ENCODE peak calls at places on chromosomes 1 and 21, in seven cellular contexts. M, X, U, C, D, W and F are unnamed samples.

GRCh38 chr1:219784660-219785391 is 143.5 kb downstream of the SLC30A10 start:
- DNase-seq in D (peak; percentile 17), W (no peak), M (no peak), U (no peak), C (no peak), X (no peak), F (no peak)

GRCh38 chr1:156709031-156709430 is 3.6 kb upstream of the CRABP2 start:
- DNase-seq in W (no peak), D (no peak), U (no peak), M (no peak), X (no peak), C (no peak), F (no peak)

GRCh38 chr1:208924958-208925357 is 658.6 kb upstream of the CAMK1G start:
- DNase-seq in D (no peak), U (no peak), C (no peak), W (no peak), M (no peak), X (no peak), F (no peak)

GRCh38 chr1:162914601-162915000 is 53.6 kb upstream of the CCDC190 start:
- DNase-seq in X (no peak), M (no peak), D (no peak), C (no peak), W (no peak), U (no peak), F (no peak)

GRCh38 chr1:228228601-228229074 is 20.8 kb downstream of the OBSCN start:
- DNase-seq in X (peak; percentile 9), M (peak; percentile 78), U (no peak), W (peak; percentile 22), D (no peak), C (no peak), F (peak; percentile 91)

GRCh38 chr1:67683306-67683705 is 1.7 kb upstream of the GADD45A start:
- DNase-seq in U (no peak), W (peak; percentile 56), C (no peak), D (no peak), M (peak; percentile 40), X (no peak), F (no peak)

GRCh38 chr1:45097079-45097478 is 85.0 kb downstream of the UROD start:
- DNase-seq in C (no peak), D (no peak), M (no peak), U (no peak), X (no peak), W (no peak), F (no peak)

GRCh38 chr1:112904071-112904830 is 51.7 kb downstream of the SLC16A1 start:
- DNase-seq in C (no peak), X (no peak), D (no peak), M (peak; percentile 53), W (no peak), U (no peak), F (peak; percentile 83)

GRCh38 chr1:109912214-109912861 is 1.7 kb downstream of the CSF1 start:
- DNase-seq in D (no peak), M (no peak), U (no peak), X (no peak), W (no peak), C (no peak), F (no peak)

GRCh38 chr1:212167098-212167497 is 118.1 kb upstream of the PPP2R5A start:
- DNase-seq in X (no peak), M (no peak), C (no peak), D (no peak), U (no peak), W (peak; percentile 90), F (no peak)

GRCh38 chr1:154812911-154813816 is 56.9 kb downstream of the KCNN3 start:
- DNase-seq in M (peak; percentile 94), D (peak; percentile 71), C (no peak), U (no peak), W (no peak), X (no peak), F (peak; percentile 41)

GRCh38 chr1:194544012-194544411 is 1357.6 kb upstream of the B3GALT2 start:
- DNase-seq in X (no peak), M (no peak), C (no peak), W (no peak), U (no peak), D (no peak), F (no peak)

GRCh38 chr21:46152939-46153258 is 2.5 kb downstream of the FTCD start:
- DNase-seq in U (no peak), M (no peak), W (no peak), X (no peak), D (no peak), C (peak; percentile 49), F (no peak)

GRCh38 chr1:53062731-53063591 is 948 bp downstream of the PODN start:
- DNase-seq in C (peak; percentile 39), W (no peak), D (peak; percentile 33), M (no peak), X (no peak), U (no peak), F (no peak)

GRCh38 chr1:56566994-56567393 is 12.4 kb downstream of the PLPP3 start:
- DNase-seq in X (no peak), C (no peak), U (no peak), W (no peak), D (no peak), M (no peak), F (no peak)

GRCh38 chr21:21001591-21002100 is 3.4 kb downstream of the NCAM2 start:
- DNase-seq in D (no peak), M (no peak), X (no peak), U (no peak), W (no peak), C (no peak), F (no peak)

GRCh38 chr1:53992085-53992874 is 25.7 kb downstream of the LDLRAD1 start:
- DNase-seq in X (no peak), W (no peak), D (no peak), M (no peak), C (no peak), U (no peak), F (no peak)

GRCh38 chr1:213570487-213570886 is 417.3 kb upstream of the PROX1 start:
- DNase-seq in M (no peak), D (no peak), C (no peak), U (no peak), X (no peak), W (no peak), F (no peak)

GRCh38 chr1:204756349-204756748 is 70.8 kb upstream of the LRRN2 start:
- DNase-seq in M (no peak), U (no peak), X (no peak), D (no peak), W (no peak), C (no peak), F (no peak)

GRCh38 chr1:102640872-102641271 is 467.4 kb downstream of the COL11A1 start:
- DNase-seq in M (no peak), C (no peak), D (no peak), W (no peak), X (no peak), U (no peak), F (no peak)

GRCh38 chr1:204706838-204707509 is 21.4 kb upstream of the LRRN2 start:
- DNase-seq in U (no peak), M (no peak), D (no peak), C (no peak), W (no peak), X (no peak), F (no peak)

GRCh38 chr1:208631516-208631915 is 387.3 kb upstream of the PLXNA2 start:
- DNase-seq in W (no peak), D (no peak), C (no peak), X (no peak), U (no peak), M (no peak), F (no peak)

GRCh38 chr1:149849246-149849946 is 50.0 kb upstream of the BOLA1 start:
- DNase-seq in C (no peak), X (peak; percentile 17), D (no peak), U (no peak), M (no peak), W (no peak), F (no peak)

GRCh38 chr1:54804471-54805132 is 3.5 kb upstream of the TTC22 start:
- DNase-seq in X (peak; percentile 18), W (no peak), M (no peak), D (no peak), U (no peak), C (no peak), F (no peak)

GRCh38 chr21:42353623-42354022 is 2.8 kb upstream of the TFF2 start:
- DNase-seq in D (no peak), C (no peak), M (no peak), W (no peak), X (no peak), U (no peak), F (no peak)

GRCh38 chr1:41447995-41448770 is 36.3 kb downstream of the EDN2 start:
- DNase-seq in C (no peak), D (no peak), M (peak; percentile 29), W (no peak), U (no peak), X (no peak), F (no peak)

GRCh38 chr1:201850053-201850397 is 21.1 kb downstream of the IPO9 start:
- DNase-seq in D (no peak), U (no peak), C (peak; percentile 68), W (peak; percentile 92), M (peak; percentile 51), X (no peak), F (no peak)

GRCh38 chr21:34360488-34361241 is 3.1 kb upstream of the KCNE2 start:
- DNase-seq in D (no peak), X (no peak), W (no peak), C (no peak), U (no peak), M (no peak), F (no peak)

GRCh38 chr1:246428542-246429308 is 78.4 kb downstream of the SMYD3 start:
- DNase-seq in W (no peak), M (no peak), C (no peak), D (no peak), U (no peak), X (no peak), F (peak; percentile 70)

GRCh38 chr1:203320546-203321272 is 15.4 kb downstream of the BTG2 start:
- DNase-seq in U (peak; percentile 60), M (no peak), C (peak; percentile 66), X (peak; percentile 87), D (no peak), W (peak; percentile 94), F (no peak)
- H3K27ac ChIP-seq in U (peak overlapping the region; percentile 53), M (peak overlapping the region; percentile 64), C (no peak overlapping the region), X (peak overlapping the region; percentile 77), D (peak overlapping the region; percentile 77), W (peak overlapping the region; percentile 2), F (no peak overlapping the region)

DNA sequence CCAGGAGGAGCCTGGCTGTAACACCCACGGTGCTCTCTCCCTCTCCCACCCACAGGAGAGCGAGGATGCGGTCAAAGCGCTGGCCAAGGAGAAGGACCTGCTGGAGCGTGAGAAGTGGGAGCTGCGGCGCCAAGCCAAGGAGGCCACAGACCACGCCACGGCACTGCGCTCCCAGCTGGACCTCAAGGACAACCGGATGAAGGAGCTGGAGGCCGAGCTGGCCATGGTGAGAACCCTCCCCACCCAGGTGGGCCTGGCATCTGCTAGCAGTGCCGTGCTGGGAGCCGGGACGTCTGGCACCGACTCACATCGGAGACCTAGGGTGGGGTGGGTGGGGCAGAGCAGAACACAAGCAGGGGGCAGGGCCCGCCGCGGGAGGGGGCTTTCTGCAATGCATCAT is 109.6 kb upstream of the TMEM51 start:
- DNase-seq in C (no peak), U (no peak), W (no peak), D (no peak), M (no peak), X (no peak), F (no peak)
- H3K27ac ChIP-seq in C (no peak overlapping the region), U (no peak overlapping the region), W (no peak overlapping the region), D (no peak overlapping the region), M (no peak overlapping the region), X (no peak overlapping the region), F (no peak overlapping the region)

GRCh38 chr1:10625554-10625953 is 150.8 kb downstream of the PEX14 start:
- DNase-seq in C (no peak), D (peak; percentile 10), M (no peak), W (no peak), U (no peak), X (no peak), F (no peak)
- H3K27ac ChIP-seq in C (no peak overlapping the region), D (peak overlapping the region; percentile 44), M (peak overlapping the region; percentile 37), W (no peak overlapping the region), U (no peak overlapping the region), X (no peak overlapping the region), F (no peak overlapping the region)

GRCh38 chr1:218164111-218164929 is 120.8 kb upstream of the RRP15 start:
- DNase-seq in D (no peak), X (peak; percentile 42), U (no peak), C (peak; percentile 52), W (peak; percentile 29), M (no peak), F (no peak)
- H3K27ac ChIP-seq in D (no peak overlapping the region), X (no peak overlapping the region), U (no peak overlapping the region), C (no peak overlapping the region), W (no peak overlapping the region), M (no peak overlapping the region), F (no peak overlapping the region)